ENCODE peak calls at places on chromosomes 1 and 21, in seven cellular contexts. One of them, this sample, is unnamed.

GRCh38 chr1:60227581-60228252 is 154.1 kb upstream of the C1orf87 start:
- DNase-seq in GM12891: no peak
- DNase-seq in right lobe of liver: no peak
- DNase-seq in A549: no peak
- DNase-seq in breast epithelium: no peak
- DNase-seq in ovary: no peak
- DNase-seq in suprapubic skin: no peak
- DNase-seq in this sample: no peak

GRCh38 chr1:55081188-55081904 is 42.0 kb downstream of the PCSK9 start:
- DNase-seq in ovary: no peak
- DNase-seq in breast epithelium: no peak
- DNase-seq in right lobe of liver: no peak
- DNase-seq in suprapubic skin: no peak
- DNase-seq in A549: no peak
- DNase-seq in GM12891: no peak
- DNase-seq in this sample: no peak

GRCh38 chr1:153535664-153536585 is at the start of gene S100A6:
- DNase-seq in A549: peak; percentile 85
- DNase-seq in breast epithelium: peak; percentile 90
- DNase-seq in right lobe of liver: no peak
- DNase-seq in suprapubic skin: peak; percentile 96
- DNase-seq in ovary: peak; percentile 89
- DNase-seq in GM12891: no peak
- DNase-seq in this sample: peak; percentile 90

GRCh38 chr1:65422241-65423203 is 2.1 kb downstream of the LEPR start:
- DNase-seq in breast epithelium: no peak
- DNase-seq in GM12891: no peak
- DNase-seq in A549: no peak
- DNase-seq in suprapubic skin: no peak
- DNase-seq in right lobe of liver: no peak
- DNase-seq in ovary: no peak
- DNase-seq in this sample: no peak

GRCh38 chr1:223538921-223539445 is 126.5 kb downstream of the CAPN8 start:
- DNase-seq in GM12891: no peak
- DNase-seq in suprapubic skin: no peak
- DNase-seq in ovary: no peak
- DNase-seq in A549: no peak
- DNase-seq in breast epithelium: no peak
- DNase-seq in right lobe of liver: no peak
- DNase-seq in this sample: no peak

GRCh38 chr1:102897537-102897936 is 210.8 kb downstream of the COL11A1 start:
- DNase-seq in right lobe of liver: no peak
- DNase-seq in GM12891: no peak
- DNase-seq in breast epithelium: no peak
- DNase-seq in A549: no peak
- DNase-seq in suprapubic skin: no peak
- DNase-seq in ovary: no peak
- DNase-seq in this sample: no peak

GRCh38 chr1:17892225-17892624 is 137.1 kb downstream of the ACTL8 start:
- DNase-seq in breast epithelium: peak; percentile 70
- DNase-seq in A549: no peak
- DNase-seq in ovary: no peak
- DNase-seq in right lobe of liver: no peak
- DNase-seq in suprapubic skin: peak; percentile 49
- DNase-seq in GM12891: no peak
- DNase-seq in this sample: peak; percentile 75

GRCh38 chr1:244057474-244058385 is 6.6 kb downstream of the ZBTB18 start:
- DNase-seq in suprapubic skin: no peak
- DNase-seq in GM12891: no peak
- DNase-seq in right lobe of liver: no peak
- DNase-seq in breast epithelium: no peak
- DNase-seq in ovary: no peak
- DNase-seq in A549: no peak
- DNase-seq in this sample: no peak

GRCh38 chr1:28091043-28091781 is 2.8 kb upstream of the EYA3 start:
- DNase-seq in breast epithelium: peak; percentile 51
- DNase-seq in right lobe of liver: peak; percentile 80
- DNase-seq in ovary: peak; percentile 40
- DNase-seq in A549: peak; percentile 43
- DNase-seq in suprapubic skin: no peak
- DNase-seq in GM12891: no peak
- DNase-seq in this sample: peak; percentile 57

GRCh38 chr1:183590225-183591191 is at the start of gene NCF2:
- DNase-seq in ovary: no peak
- DNase-seq in suprapubic skin: no peak
- DNase-seq in GM12891: peak; percentile 49
- DNase-seq in A549: no peak
- DNase-seq in breast epithelium: no peak
- DNase-seq in right lobe of liver: peak; percentile 52
- DNase-seq in this sample: no peak

GRCh38 chr1:205488074-205488723 is 16.3 kb upstream of the CDK18 start:
- DNase-seq in right lobe of liver: no peak
- DNase-seq in ovary: peak; percentile 63
- DNase-seq in GM12891: peak; percentile 60
- DNase-seq in suprapubic skin: no peak
- DNase-seq in A549: peak; percentile 87
- DNase-seq in breast epithelium: no peak
- DNase-seq in this sample: no peak

GRCh38 chr1:83931658-83932253 is 67.2 kb downstream of the TTLL7 start:
- DNase-seq in breast epithelium: no peak
- DNase-seq in suprapubic skin: no peak
- DNase-seq in ovary: no peak
- DNase-seq in A549: peak; percentile 35
- DNase-seq in right lobe of liver: no peak
- DNase-seq in GM12891: peak; percentile 1
- DNase-seq in this sample: peak; percentile 15

GRCh38 chr21:34922487-34922886 is 126.6 kb downstream of the RUNX1 start:
- DNase-seq in right lobe of liver: no peak
- DNase-seq in breast epithelium: no peak
- DNase-seq in A549: no peak
- DNase-seq in ovary: no peak
- DNase-seq in suprapubic skin: no peak
- DNase-seq in GM12891: no peak
- DNase-seq in this sample: no peak

GRCh38 chr1:109466440-109467300 is at the start of gene SYPL2:
- DNase-seq in right lobe of liver: peak; percentile 86
- DNase-seq in ovary: peak; percentile 60
- DNase-seq in suprapubic skin: no peak
- DNase-seq in GM12891: no peak
- DNase-seq in breast epithelium: no peak
- DNase-seq in A549: no peak
- DNase-seq in this sample: no peak

GRCh38 chr1:44640178-44640865 is 34.0 kb downstream of the TMEM53 start:
- DNase-seq in ovary: no peak
- DNase-seq in right lobe of liver: no peak
- DNase-seq in suprapubic skin: no peak
- DNase-seq in A549: no peak
- DNase-seq in GM12891: no peak
- DNase-seq in breast epithelium: no peak
- DNase-seq in this sample: no peak

GRCh38 chr1:79679916-79680315 is 673.4 kb upstream of the ADGRL4 start:
- DNase-seq in ovary: no peak
- DNase-seq in right lobe of liver: no peak
- DNase-seq in A549: no peak
- DNase-seq in breast epithelium: no peak
- DNase-seq in GM12891: no peak
- DNase-seq in suprapubic skin: no peak
- DNase-seq in this sample: no peak

GRCh38 chr1:1162597-1163537 is 10.8 kb upstream of the TTLL10 start:
- DNase-seq in right lobe of liver: no peak
- DNase-seq in breast epithelium: peak; percentile 83
- DNase-seq in ovary: no peak
- DNase-seq in GM12891: no peak
- DNase-seq in A549: no peak
- DNase-seq in suprapubic skin: no peak
- DNase-seq in this sample: no peak
- TF ChIP-seq POLR2A in right lobe of liver: no peak
- TF ChIP-seq POLR2A in breast epithelium: peak; percentile 45
- TF ChIP-seq POLR2A in ovary: no peak
- TF ChIP-seq POLR2A in GM12891: no peak
- TF ChIP-seq POLR2A in A549: no peak
- TF ChIP-seq POLR2A in suprapubic skin: no peak
- TF ChIP-seq POLR2A in this sample: no peak

DNA sequence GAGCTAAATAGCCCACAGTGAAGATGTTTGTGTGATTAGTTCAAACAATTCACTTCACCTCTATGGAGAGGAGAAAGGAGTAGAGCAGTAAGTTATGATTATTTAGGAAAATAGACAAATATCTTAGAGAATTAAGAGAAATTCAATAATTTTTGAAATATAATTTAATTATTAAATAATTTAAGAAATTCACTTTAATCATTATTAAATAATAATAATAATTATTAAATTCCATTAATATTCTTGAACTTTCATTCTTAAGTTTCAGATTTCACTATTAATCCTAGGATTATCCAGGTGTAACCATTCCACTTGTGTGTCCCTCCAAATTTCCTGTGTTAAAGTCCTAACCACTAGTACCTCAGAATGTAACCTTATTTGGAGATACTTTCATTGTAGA is 58.9 kb upstream of the RGS18 start:
- DNase-seq in right lobe of liver: no peak
- DNase-seq in A549: no peak
- DNase-seq in suprapubic skin: no peak
- DNase-seq in GM12891: no peak
- DNase-seq in breast epithelium: no peak
- DNase-seq in ovary: no peak
- DNase-seq in this sample: no peak
- TF ChIP-seq POLR2A in right lobe of liver: no peak
- TF ChIP-seq POLR2A in A549: no peak
- TF ChIP-seq POLR2A in suprapubic skin: no peak
- TF ChIP-seq POLR2A in GM12891: no peak
- TF ChIP-seq POLR2A in breast epithelium: no peak
- TF ChIP-seq POLR2A in ovary: no peak
- TF ChIP-seq POLR2A in this sample: no peak

GRCh38 chr1:23555949-23556640 is 3.2 kb downstream of the ID3 start:
- DNase-seq in A549: no peak
- DNase-seq in breast epithelium: no peak
- DNase-seq in ovary: peak; percentile 50
- DNase-seq in suprapubic skin: no peak
- DNase-seq in right lobe of liver: no peak
- DNase-seq in GM12891: no peak
- DNase-seq in this sample: no peak

GRCh38 chr1:23555225-23555801 is 4.0 kb downstream of the ID3 start:
- DNase-seq in GM12891: no peak
- DNase-seq in breast epithelium: no peak
- DNase-seq in A549: no peak
- DNase-seq in ovary: peak; percentile 52
- DNase-seq in suprapubic skin: no peak
- DNase-seq in right lobe of liver: no peak
- DNase-seq in this sample: no peak

GRCh38 chr1:23557471-23558124 is 1.7 kb downstream of the ID3 start:
- DNase-seq in breast epithelium: no peak
- DNase-seq in A549: no peak
- DNase-seq in suprapubic skin: no peak
- DNase-seq in ovary: no peak
- DNase-seq in GM12891: no peak
- DNase-seq in right lobe of liver: no peak
- DNase-seq in this sample: no peak

GRCh38 chr1:23558140-23558871 is 995 bp downstream of the ID3 start:
- DNase-seq in right lobe of liver: peak; percentile 68
- DNase-seq in breast epithelium: no peak
- DNase-seq in ovary: peak; percentile 78
- DNase-seq in GM12891: no peak
- DNase-seq in suprapubic skin: no peak
- DNase-seq in A549: no peak
- DNase-seq in this sample: no peak

DNA sequence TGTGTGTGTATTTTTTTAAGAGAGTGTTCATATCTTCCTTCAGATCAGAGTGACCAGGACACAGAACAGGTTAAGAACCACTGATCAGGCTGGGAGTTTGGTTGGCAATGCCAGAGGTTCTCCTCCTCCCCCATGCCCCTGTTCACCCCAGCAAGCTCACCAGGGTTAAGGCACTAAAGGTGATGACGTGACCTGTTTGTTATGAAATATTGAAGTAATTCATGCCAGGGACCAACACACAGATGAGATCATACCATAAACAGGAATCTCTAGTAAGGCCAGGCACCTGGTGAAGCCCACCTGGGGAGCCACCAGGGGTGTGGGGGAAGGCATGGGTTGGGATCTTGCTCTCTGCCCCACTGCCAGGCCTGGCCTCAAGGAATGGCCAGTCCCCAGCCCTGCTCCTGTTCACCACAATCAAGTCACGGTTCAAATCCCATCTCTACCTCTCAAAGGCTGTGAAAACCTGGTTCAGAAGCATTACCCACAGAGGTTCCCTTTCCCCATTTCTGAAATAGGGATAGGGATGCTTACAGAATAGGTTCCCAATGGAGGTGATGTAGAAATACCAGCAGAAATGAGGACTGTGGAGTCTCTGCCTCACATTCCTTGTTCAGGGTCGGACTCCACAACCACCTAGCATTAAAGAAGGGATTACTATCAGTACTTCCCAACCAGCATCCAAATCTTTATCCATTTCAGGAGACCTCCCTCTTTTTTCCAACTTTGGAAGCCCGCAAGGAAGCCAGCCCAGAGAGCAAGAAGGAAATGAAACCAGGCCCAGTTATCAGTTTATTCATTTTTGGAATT is 2.4 kb downstream of the ID3 start:
- DNase-seq in GM12891: no peak
- DNase-seq in A549: peak; percentile 65
- DNase-seq in right lobe of liver: no peak
- DNase-seq in breast epithelium: no peak
- DNase-seq in ovary: no peak
- DNase-seq in suprapubic skin: no peak
- DNase-seq in this sample: no peak
- TF ChIP-seq POLR2A in GM12891: no peak
- TF ChIP-seq POLR2A in A549: peak; percentile 81
- TF ChIP-seq POLR2A in right lobe of liver: no peak
- TF ChIP-seq POLR2A in breast epithelium: no peak
- TF ChIP-seq POLR2A in ovary: no peak
- TF ChIP-seq POLR2A in suprapubic skin: no peak
- TF ChIP-seq POLR2A in this sample: no peak

DNA sequence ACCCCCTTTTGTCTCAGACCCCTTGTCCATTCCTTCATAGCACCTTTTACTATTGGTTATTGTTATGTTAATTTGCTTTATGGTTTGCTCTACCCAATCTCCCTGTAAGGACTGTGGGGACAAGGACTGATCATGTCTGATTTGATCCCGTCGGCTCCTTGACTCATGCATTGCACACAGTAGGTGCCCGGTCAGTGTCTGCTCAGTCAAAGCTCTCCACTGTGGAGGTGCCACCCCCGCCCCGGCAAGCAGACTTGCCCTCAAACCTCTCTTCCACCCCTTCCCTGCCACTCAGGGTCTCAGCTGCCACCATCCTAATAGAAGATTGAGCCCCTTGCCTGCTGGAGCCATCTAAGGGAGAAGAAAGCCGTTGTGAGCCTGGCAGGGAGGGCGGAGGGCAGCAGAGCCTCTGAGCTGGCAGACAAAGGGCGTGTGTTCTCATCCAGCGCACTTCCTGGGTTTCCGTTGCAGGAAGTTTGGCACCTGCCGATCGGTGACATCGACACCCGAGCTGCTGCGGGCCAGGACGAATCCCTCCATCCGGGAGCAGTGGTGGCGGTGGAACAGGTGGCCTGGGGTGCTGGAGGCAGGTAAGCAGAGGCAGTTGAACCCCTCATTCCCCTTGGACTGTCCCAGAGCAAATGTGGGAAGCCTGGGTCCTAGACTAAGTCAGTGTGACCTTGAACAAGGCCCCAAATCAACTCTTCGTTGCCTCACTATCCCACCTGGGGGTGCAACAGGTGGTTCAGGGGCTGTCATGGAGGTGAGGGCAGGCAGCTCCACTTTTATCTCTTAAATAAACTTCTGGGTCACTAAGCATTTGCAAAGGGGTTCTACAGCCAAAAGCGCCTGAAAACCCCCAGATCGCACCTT is 2.2 kb upstream of the FBLIM1 start:
- DNase-seq in suprapubic skin: no peak
- DNase-seq in ovary: no peak
- DNase-seq in A549: no peak
- DNase-seq in GM12891: no peak
- DNase-seq in right lobe of liver: no peak
- DNase-seq in breast epithelium: peak; percentile 66
- DNase-seq in this sample: peak; percentile 89
- TF ChIP-seq POLR2A in suprapubic skin: no peak
- TF ChIP-seq POLR2A in ovary: no peak
- TF ChIP-seq POLR2A in A549: no peak
- TF ChIP-seq POLR2A in GM12891: no peak
- TF ChIP-seq POLR2A in right lobe of liver: peak; percentile 58
- TF ChIP-seq POLR2A in breast epithelium: no peak
- TF ChIP-seq POLR2A in this sample: no peak